ENCODE peak calls at places on chromosome 18, in ten cellular contexts. One of them, this sample, is unnamed.
A peak's percentile ranks its signal among the peaks of the same experiment; 100 is the strongest.

GRCh38 chr18:57659463-57660102 is 37.9 kb upstream of the NARS1 start:
- DNase-seq in naive thymus-derived CD4-positive, alpha-beta T cell: no peak
- DNase-seq in PC-3: no peak
- DNase-seq in PC-9: no peak
- DNase-seq in kidney: no peak
- DNase-seq in body of pancreas: no peak
- DNase-seq in CD8-positive, alpha-beta memory T cell: no peak
- DNase-seq in fibroblast of lung: peak; percentile 69
- DNase-seq in MG63: no peak
- DNase-seq in colonic mucosa: no peak
- DNase-seq in this sample: no peak

GRCh38 chr18:76518543-76519155 is 23.6 kb upstream of the ZNF516 start:
- DNase-seq in fibroblast of lung: peak; percentile 55
- DNase-seq in MG63: no peak
- DNase-seq in CD8-positive, alpha-beta memory T cell: no peak
- DNase-seq in body of pancreas: no peak
- DNase-seq in colonic mucosa: peak; percentile 23
- DNase-seq in kidney: peak; percentile 87
- DNase-seq in PC-3: no peak
- DNase-seq in PC-9: no peak
- DNase-seq in naive thymus-derived CD4-positive, alpha-beta T cell: no peak
- DNase-seq in this sample: no peak

GRCh38 chr18:45745817-45746461 is 22.0 kb downstream of the SLC14A1 start:
- DNase-seq in PC-3: no peak
- DNase-seq in body of pancreas: no peak
- DNase-seq in colonic mucosa: no peak
- DNase-seq in MG63: no peak
- DNase-seq in fibroblast of lung: no peak
- DNase-seq in kidney: no peak
- DNase-seq in PC-9: no peak
- DNase-seq in naive thymus-derived CD4-positive, alpha-beta T cell: no peak
- DNase-seq in CD8-positive, alpha-beta memory T cell: no peak
- DNase-seq in this sample: no peak

GRCh38 chr18:58097127-58097906 is 53.3 kb downstream of the NEDD4L start:
- DNase-seq in PC-9: peak; percentile 80
- DNase-seq in fibroblast of lung: no peak
- DNase-seq in colonic mucosa: no peak
- DNase-seq in CD8-positive, alpha-beta memory T cell: no peak
- DNase-seq in body of pancreas: peak; percentile 52
- DNase-seq in PC-3: no peak
- DNase-seq in MG63: no peak
- DNase-seq in kidney: no peak
- DNase-seq in naive thymus-derived CD4-positive, alpha-beta T cell: no peak
- DNase-seq in this sample: no peak

GRCh38 chr18:9135912-9136314 is 668 bp upstream of the ANKRD12 start:
- DNase-seq in body of pancreas: no peak
- DNase-seq in PC-9: peak; percentile 55
- DNase-seq in colonic mucosa: peak; percentile 71
- DNase-seq in fibroblast of lung: no peak
- DNase-seq in naive thymus-derived CD4-positive, alpha-beta T cell: no peak
- DNase-seq in CD8-positive, alpha-beta memory T cell: no peak
- DNase-seq in MG63: no peak
- DNase-seq in PC-3: peak; percentile 64
- DNase-seq in kidney: no peak
- DNase-seq in this sample: no peak

GRCh38 chr18:35635171-35635570 is 53.6 kb downstream of the GALNT1 start:
- DNase-seq in PC-9: no peak
- DNase-seq in kidney: no peak
- DNase-seq in naive thymus-derived CD4-positive, alpha-beta T cell: no peak
- DNase-seq in MG63: no peak
- DNase-seq in colonic mucosa: no peak
- DNase-seq in body of pancreas: no peak
- DNase-seq in CD8-positive, alpha-beta memory T cell: no peak
- DNase-seq in PC-3: peak; percentile 43
- DNase-seq in fibroblast of lung: peak; percentile 47
- DNase-seq in this sample: no peak

GRCh38 chr18:78692105-78692504 is 287.5 kb upstream of the SALL3 start:
- DNase-seq in body of pancreas: no peak
- DNase-seq in fibroblast of lung: no peak
- DNase-seq in PC-9: no peak
- DNase-seq in PC-3: no peak
- DNase-seq in naive thymus-derived CD4-positive, alpha-beta T cell: no peak
- DNase-seq in CD8-positive, alpha-beta memory T cell: no peak
- DNase-seq in colonic mucosa: no peak
- DNase-seq in MG63: no peak
- DNase-seq in kidney: no peak
- DNase-seq in this sample: no peak

GRCh38 chr18:28095631-28096030 is 81.3 kb downstream of the CDH2 start:
- DNase-seq in CD8-positive, alpha-beta memory T cell: no peak
- DNase-seq in MG63: no peak
- DNase-seq in fibroblast of lung: no peak
- DNase-seq in PC-3: no peak
- DNase-seq in kidney: no peak
- DNase-seq in colonic mucosa: no peak
- DNase-seq in PC-9: no peak
- DNase-seq in naive thymus-derived CD4-positive, alpha-beta T cell: no peak
- DNase-seq in body of pancreas: no peak
- DNase-seq in this sample: no peak

GRCh38 chr18:6452194-6452593 is 37.5 kb upstream of the L3MBTL4 start:
- DNase-seq in PC-3: no peak
- DNase-seq in body of pancreas: no peak
- DNase-seq in kidney: no peak
- DNase-seq in PC-9: no peak
- DNase-seq in colonic mucosa: no peak
- DNase-seq in fibroblast of lung: no peak
- DNase-seq in naive thymus-derived CD4-positive, alpha-beta T cell: no peak
- DNase-seq in CD8-positive, alpha-beta memory T cell: no peak
- DNase-seq in MG63: no peak
- DNase-seq in this sample: no peak

GRCh38 chr18:35619468-35619867 is 37.9 kb downstream of the GALNT1 start:
- DNase-seq in naive thymus-derived CD4-positive, alpha-beta T cell: no peak
- DNase-seq in MG63: peak; percentile 51
- DNase-seq in PC-3: no peak
- DNase-seq in CD8-positive, alpha-beta memory T cell: no peak
- DNase-seq in fibroblast of lung: no peak
- DNase-seq in body of pancreas: no peak
- DNase-seq in kidney: no peak
- DNase-seq in PC-9: no peak
- DNase-seq in colonic mucosa: no peak
- DNase-seq in this sample: no peak

GRCh38 chr18:36808681-36809080 is 20.1 kb downstream of the TPGS2 start:
- DNase-seq in PC-9: no peak
- DNase-seq in MG63: no peak
- DNase-seq in colonic mucosa: no peak
- DNase-seq in PC-3: no peak
- DNase-seq in CD8-positive, alpha-beta memory T cell: no peak
- DNase-seq in body of pancreas: no peak
- DNase-seq in naive thymus-derived CD4-positive, alpha-beta T cell: no peak
- DNase-seq in kidney: no peak
- DNase-seq in fibroblast of lung: no peak
- DNase-seq in this sample: no peak

GRCh38 chr18:6367208-6367607 is 47.5 kb downstream of the L3MBTL4 start:
- DNase-seq in colonic mucosa: no peak
- DNase-seq in CD8-positive, alpha-beta memory T cell: no peak
- DNase-seq in PC-3: no peak
- DNase-seq in MG63: no peak
- DNase-seq in fibroblast of lung: no peak
- DNase-seq in PC-9: no peak
- DNase-seq in kidney: no peak
- DNase-seq in body of pancreas: no peak
- DNase-seq in naive thymus-derived CD4-positive, alpha-beta T cell: no peak
- DNase-seq in this sample: no peak

GRCh38 chr18:28081516-28081915 is 95.4 kb downstream of the CDH2 start:
- DNase-seq in MG63: no peak
- DNase-seq in naive thymus-derived CD4-positive, alpha-beta T cell: no peak
- DNase-seq in body of pancreas: no peak
- DNase-seq in fibroblast of lung: no peak
- DNase-seq in PC-3: no peak
- DNase-seq in colonic mucosa: no peak
- DNase-seq in kidney: no peak
- DNase-seq in PC-9: no peak
- DNase-seq in CD8-positive, alpha-beta memory T cell: no peak
- DNase-seq in this sample: no peak

DNA sequence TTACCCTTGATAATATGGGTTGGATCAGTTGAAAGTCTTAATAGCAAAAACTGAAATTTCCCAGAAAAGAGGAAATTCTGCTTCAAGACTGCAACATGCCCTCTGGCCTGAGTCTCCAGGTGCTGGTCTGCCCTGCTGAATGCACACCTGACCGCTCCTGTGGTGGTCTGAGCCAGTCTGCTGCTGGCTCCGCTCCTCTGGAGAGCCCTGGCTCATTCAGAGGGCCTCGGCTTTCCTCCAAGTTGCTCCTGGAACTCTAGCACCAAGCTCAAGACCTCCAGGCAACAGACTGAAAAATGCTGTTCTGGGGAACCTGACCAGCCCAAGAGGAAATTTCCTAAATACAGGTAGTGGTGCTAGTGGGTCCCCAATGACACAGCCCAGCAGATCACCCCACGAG is 64.8 kb downstream of the DIPK1C start:
- DNase-seq in PC-3: no peak
- DNase-seq in PC-9: no peak
- DNase-seq in kidney: no peak
- DNase-seq in body of pancreas: no peak
- DNase-seq in naive thymus-derived CD4-positive, alpha-beta T cell: no peak
- DNase-seq in CD8-positive, alpha-beta memory T cell: no peak
- DNase-seq in fibroblast of lung: no peak
- DNase-seq in MG63: no peak
- DNase-seq in colonic mucosa: no peak
- DNase-seq in this sample: no peak
- H3K9me3 ChIP-seq in PC-3: no peaks in the 10 kb centered on the region
- H3K9me3 ChIP-seq in PC-9: no peaks in the 10 kb centered on the region
- H3K9me3 ChIP-seq in kidney: no peaks in the 10 kb centered on the region
- H3K9me3 ChIP-seq in body of pancreas: no peaks in the 10 kb centered on the region
- H3K9me3 ChIP-seq in naive thymus-derived CD4-positive, alpha-beta T cell: no peaks in the 10 kb centered on the region
- H3K9me3 ChIP-seq in CD8-positive, alpha-beta memory T cell: no peaks in the 10 kb centered on the region
- H3K9me3 ChIP-seq in fibroblast of lung: no peaks in the 10 kb centered on the region
- H3K9me3 ChIP-seq in MG63: no peaks in the 10 kb centered on the region
- H3K9me3 ChIP-seq in colonic mucosa: no peaks in the 10 kb centered on the region
- H3K9me3 ChIP-seq in this sample: no peaks in the 10 kb centered on the region

DNA sequence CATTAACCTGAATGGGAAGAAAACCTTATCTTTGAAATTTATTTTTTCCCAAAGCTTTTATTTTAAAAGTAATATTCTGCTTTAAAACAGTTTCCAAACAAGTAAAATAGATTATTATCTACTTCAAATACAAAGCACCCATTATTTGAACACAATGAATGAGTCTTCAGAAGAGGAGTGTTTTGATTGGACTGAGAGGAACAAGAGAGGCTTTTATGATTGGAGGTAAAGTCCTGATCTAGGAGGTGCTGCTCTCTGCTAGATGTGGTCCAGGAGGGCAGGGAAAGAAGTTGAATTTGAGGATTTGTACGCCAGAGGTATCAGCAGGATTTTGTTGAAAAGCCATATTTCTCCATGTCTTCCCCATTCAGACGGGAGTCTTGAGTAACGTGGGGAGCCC is 900.7 kb downstream of the SOCS6 start:
- DNase-seq in fibroblast of lung: no peak
- DNase-seq in CD8-positive, alpha-beta memory T cell: no peak
- DNase-seq in naive thymus-derived CD4-positive, alpha-beta T cell: no peak
- DNase-seq in PC-3: no peak
- DNase-seq in kidney: no peak
- DNase-seq in body of pancreas: no peak
- DNase-seq in MG63: no peak
- DNase-seq in PC-9: no peak
- DNase-seq in colonic mucosa: no peak
- DNase-seq in this sample: no peak
- H3K9me3 ChIP-seq in fibroblast of lung: no peaks in the 10 kb centered on the region
- H3K9me3 ChIP-seq in CD8-positive, alpha-beta memory T cell: no peaks in the 10 kb centered on the region
- H3K9me3 ChIP-seq in naive thymus-derived CD4-positive, alpha-beta T cell: no peaks in the 10 kb centered on the region
- H3K9me3 ChIP-seq in PC-3: no peaks in the 10 kb centered on the region
- H3K9me3 ChIP-seq in kidney: no peaks in the 10 kb centered on the region
- H3K9me3 ChIP-seq in body of pancreas: no peaks in the 10 kb centered on the region
- H3K9me3 ChIP-seq in MG63: no peaks in the 10 kb centered on the region
- H3K9me3 ChIP-seq in PC-9: no peaks in the 10 kb centered on the region
- H3K9me3 ChIP-seq in colonic mucosa: no peaks in the 10 kb centered on the region
- H3K9me3 ChIP-seq in this sample: no peaks in the 10 kb centered on the region

DNA sequence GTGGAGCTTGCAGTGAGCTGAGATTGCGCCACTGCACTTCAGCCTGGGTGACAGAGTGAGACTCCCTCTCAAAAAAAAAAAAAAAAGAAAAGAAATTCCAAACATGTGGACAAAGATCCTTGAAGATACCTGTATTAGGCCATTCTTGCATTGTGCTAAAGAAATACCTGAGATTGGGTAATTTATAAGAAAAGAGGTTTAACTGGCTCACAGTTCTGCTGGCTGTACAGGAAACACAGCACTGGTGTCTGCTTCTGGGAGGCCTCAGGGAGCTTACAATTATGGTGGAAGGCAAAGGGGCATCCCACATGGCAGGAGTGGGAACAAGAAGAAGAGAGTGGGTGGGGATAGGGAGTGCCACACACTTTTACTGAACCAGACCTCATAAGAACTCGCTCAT is 140.1 kb downstream of the SS18 start:
- DNase-seq in CD8-positive, alpha-beta memory T cell: no peak
- DNase-seq in PC-3: no peak
- DNase-seq in body of pancreas: no peak
- DNase-seq in kidney: no peak
- DNase-seq in naive thymus-derived CD4-positive, alpha-beta T cell: no peak
- DNase-seq in fibroblast of lung: no peak
- DNase-seq in MG63: no peak
- DNase-seq in PC-9: no peak
- DNase-seq in colonic mucosa: no peak
- DNase-seq in this sample: no peak
- H3K9me3 ChIP-seq in CD8-positive, alpha-beta memory T cell: no peaks in the 10 kb centered on the region
- H3K9me3 ChIP-seq in PC-3: no peaks in the 10 kb centered on the region
- H3K9me3 ChIP-seq in body of pancreas: no peaks in the 10 kb centered on the region
- H3K9me3 ChIP-seq in kidney: no peaks in the 10 kb centered on the region
- H3K9me3 ChIP-seq in naive thymus-derived CD4-positive, alpha-beta T cell: no peaks in the 10 kb centered on the region
- H3K9me3 ChIP-seq in fibroblast of lung: no peaks in the 10 kb centered on the region
- H3K9me3 ChIP-seq in MG63: no peaks in the 10 kb centered on the region
- H3K9me3 ChIP-seq in PC-9: no peaks in the 10 kb centered on the region
- H3K9me3 ChIP-seq in colonic mucosa: no peaks in the 10 kb centered on the region
- H3K9me3 ChIP-seq in this sample: no peaks in the 10 kb centered on the region

DNA sequence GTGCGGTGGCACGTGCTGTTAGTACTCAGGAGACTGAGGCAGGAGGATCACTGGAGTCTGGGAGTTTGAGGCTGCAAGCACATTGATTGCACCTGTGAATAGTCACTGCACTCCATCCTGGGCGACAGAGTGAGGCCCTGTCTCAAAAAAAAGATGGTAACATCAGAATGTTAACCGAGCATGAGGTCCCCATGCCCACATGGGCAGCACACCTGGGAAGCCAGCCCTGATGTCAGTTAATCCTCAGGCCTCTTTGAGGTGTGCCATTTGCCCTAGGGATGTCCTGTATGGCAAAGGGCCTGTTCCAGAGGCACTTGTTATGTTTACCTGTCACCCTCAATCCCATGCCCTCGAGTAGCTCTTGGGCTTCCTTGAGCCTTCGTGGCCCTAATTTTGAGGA is 16.6 kb downstream of the RBFA start:
- DNase-seq in MG63: no peak
- DNase-seq in naive thymus-derived CD4-positive, alpha-beta T cell: no peak
- DNase-seq in PC-3: no peak
- DNase-seq in colonic mucosa: no peak
- DNase-seq in CD8-positive, alpha-beta memory T cell: no peak
- DNase-seq in fibroblast of lung: no peak
- DNase-seq in PC-9: no peak
- DNase-seq in kidney: no peak
- DNase-seq in body of pancreas: no peak
- DNase-seq in this sample: no peak
- H3K9me3 ChIP-seq in MG63: peaks cover 13% of the 10 kb centered on the region
- H3K9me3 ChIP-seq in naive thymus-derived CD4-positive, alpha-beta T cell: peaks cover 2% of the 10 kb centered on the region
- H3K9me3 ChIP-seq in PC-3: peaks cover 3% of the 10 kb centered on the region
- H3K9me3 ChIP-seq in colonic mucosa: no peaks in the 10 kb centered on the region
- H3K9me3 ChIP-seq in CD8-positive, alpha-beta memory T cell: no peaks in the 10 kb centered on the region
- H3K9me3 ChIP-seq in fibroblast of lung: no peaks in the 10 kb centered on the region
- H3K9me3 ChIP-seq in PC-9: peaks cover 44% of the 10 kb centered on the region
- H3K9me3 ChIP-seq in kidney: no peaks in the 10 kb centered on the region
- H3K9me3 ChIP-seq in body of pancreas: no peaks in the 10 kb centered on the region
- H3K9me3 ChIP-seq in this sample: peaks cover 8% of the 10 kb centered on the region